ENCODE peak calls at places on chromosomes 2 and 18, in five cellular contexts. One of them, this sample, is unnamed.

GRCh38 chr2:183091318-183091953 is 12.9 kb downstream of the DUSP19 start:
- DNase-seq in ovary: no peak
- DNase-seq in GM04503: no peak
- DNase-seq in hepatic stellate cell: no peak
- DNase-seq in Right ventricle myocardium superior: no peak
- DNase-seq in this sample: no peak

GRCh38 chr2:218884519-218884918 is 3.9 kb downstream of the WNT10A start:
- DNase-seq in GM04503: no peak
- DNase-seq in hepatic stellate cell: no peak
- DNase-seq in ovary: no peak
- DNase-seq in Right ventricle myocardium superior: no peak
- DNase-seq in this sample: no peak

GRCh38 chr18:8045160-8045885 is 478.2 kb downstream of the PTPRM start:
- DNase-seq in ovary: no peak
- DNase-seq in Right ventricle myocardium superior: no peak
- DNase-seq in hepatic stellate cell: no peak
- DNase-seq in GM04503: no peak
- DNase-seq in this sample: no peak

GRCh38 chr2:21288732-21289506 is 165.2 kb downstream of the TDRD15 start:
- DNase-seq in ovary: no peak
- DNase-seq in hepatic stellate cell: no peak
- DNase-seq in GM04503: no peak
- DNase-seq in Right ventricle myocardium superior: no peak
- DNase-seq in this sample: no peak

GRCh38 chr2:36507408-36507812 is 90.6 kb downstream of the FEZ2 start:
- DNase-seq in GM04503: no peak
- DNase-seq in ovary: no peak
- DNase-seq in hepatic stellate cell: peak; percentile 24
- DNase-seq in Right ventricle myocardium superior: no peak
- DNase-seq in this sample: peak; percentile 47

GRCh38 chr2:43634604-43635306 is 2.3 kb upstream of the PLEKHH2 start:
- DNase-seq in GM04503: peak; percentile 86
- DNase-seq in Right ventricle myocardium superior: no peak
- DNase-seq in hepatic stellate cell: peak; percentile 31
- DNase-seq in ovary: no peak
- DNase-seq in this sample: no peak

GRCh38 chr2:217332866-217333265 is 473.0 kb upstream of the TNP1 start:
- DNase-seq in GM04503: no peak
- DNase-seq in ovary: no peak
- DNase-seq in Right ventricle myocardium superior: no peak
- DNase-seq in hepatic stellate cell: no peak
- DNase-seq in this sample: peak; percentile 68

GRCh38 chr2:216464104-216464720 is 34.4 kb upstream of the RPL37A start:
- DNase-seq in hepatic stellate cell: no peak
- DNase-seq in ovary: no peak
- DNase-seq in Right ventricle myocardium superior: no peak
- DNase-seq in GM04503: no peak
- DNase-seq in this sample: no peak

GRCh38 chr18:47901624-47902362 is 28.7 kb downstream of the SMAD2 start:
- DNase-seq in ovary: no peak
- DNase-seq in Right ventricle myocardium superior: no peak
- DNase-seq in GM04503: no peak
- DNase-seq in hepatic stellate cell: no peak
- DNase-seq in this sample: no peak

GRCh38 chr2:64859208-64860161 is 129.7 kb upstream of the SLC1A4 start:
- DNase-seq in hepatic stellate cell: peak; percentile 93
- DNase-seq in Right ventricle myocardium superior: peak; percentile 95
- DNase-seq in GM04503: peak; percentile 84
- DNase-seq in ovary: peak; percentile 91
- DNase-seq in this sample: peak; percentile 86

GRCh38 chr2:117942551-117942950 is 71.3 kb downstream of the CCDC93 start:
- DNase-seq in Right ventricle myocardium superior: no peak
- DNase-seq in GM04503: no peak
- DNase-seq in hepatic stellate cell: peak; percentile 16
- DNase-seq in ovary: no peak
- DNase-seq in this sample: no peak

GRCh38 chr2:58521803-58522602 is 280.9 kb upstream of the FANCL start:
- DNase-seq in GM04503: peak; percentile 5
- DNase-seq in Right ventricle myocardium superior: no peak
- DNase-seq in hepatic stellate cell: no peak
- DNase-seq in ovary: no peak
- DNase-seq in this sample: no peak

GRCh38 chr2:179861027-179861776 is at the start of gene ZNF385B:
- DNase-seq in Right ventricle myocardium superior: peak; percentile 42
- DNase-seq in GM04503: no peak
- DNase-seq in ovary: peak; percentile 58
- DNase-seq in hepatic stellate cell: peak; percentile 17
- DNase-seq in this sample: no peak

GRCh38 chr2:141015339-141016047 is 1115.3 kb downstream of the LRP1B start:
- DNase-seq in GM04503: peak; percentile 11
- DNase-seq in ovary: no peak
- DNase-seq in Right ventricle myocardium superior: peak; percentile 45
- DNase-seq in hepatic stellate cell: no peak
- DNase-seq in this sample: no peak

GRCh38 chr2:178282075-178282474 is 87.8 kb downstream of the OSBPL6 start:
- DNase-seq in GM04503: no peak
- DNase-seq in ovary: no peak
- DNase-seq in Right ventricle myocardium superior: no peak
- DNase-seq in hepatic stellate cell: no peak
- DNase-seq in this sample: peak; percentile 75

GRCh38 chr18:23701017-23701416 is 11.8 kb downstream of the LAMA3 start:
- DNase-seq in Right ventricle myocardium superior: no peak
- DNase-seq in GM04503: no peak
- DNase-seq in hepatic stellate cell: no peak
- DNase-seq in ovary: no peak
- DNase-seq in this sample: no peak

GRCh38 chr2:73283545-73284295 is 558 bp downstream of the FBXO41 start:
- DNase-seq in ovary: no peak
- DNase-seq in hepatic stellate cell: no peak
- DNase-seq in GM04503: no peak
- DNase-seq in Right ventricle myocardium superior: no peak
- DNase-seq in this sample: no peak

GRCh38 chr2:220684099-220684498 is 888.0 kb downstream of the EPHA4 start:
- DNase-seq in ovary: no peak
- DNase-seq in Right ventricle myocardium superior: no peak
- DNase-seq in GM04503: no peak
- DNase-seq in hepatic stellate cell: no peak
- DNase-seq in this sample: no peak

GRCh38 chr2:121155502-121156056 is 129.4 kb downstream of the TFCP2L1 start:
- DNase-seq in Right ventricle myocardium superior: no peak
- DNase-seq in GM04503: no peak
- DNase-seq in ovary: no peak
- DNase-seq in hepatic stellate cell: no peak
- DNase-seq in this sample: peak; percentile 45

GRCh38 chr2:207619764-207620203 is 5.4 kb downstream of the METTL21A start:
- DNase-seq in hepatic stellate cell: no peak
- DNase-seq in Right ventricle myocardium superior: no peak
- DNase-seq in GM04503: no peak
- DNase-seq in ovary: no peak
- DNase-seq in this sample: no peak

GRCh38 chr2:25044990-25045389 is 3.1 kb downstream of the EFR3B start:
- DNase-seq in Right ventricle myocardium superior: no peak
- DNase-seq in hepatic stellate cell: no peak
- DNase-seq in ovary: no peak
- DNase-seq in GM04503: no peak
- DNase-seq in this sample: no peak

GRCh38 chr2:141611981-141612380 is 518.8 kb downstream of the LRP1B start:
- DNase-seq in GM04503: no peak
- DNase-seq in hepatic stellate cell: no peak
- DNase-seq in Right ventricle myocardium superior: no peak
- DNase-seq in ovary: no peak
- DNase-seq in this sample: no peak

GRCh38 chr2:198106621-198107020 is 302.2 kb downstream of the PLCL1 start:
- DNase-seq in ovary: no peak
- DNase-seq in GM04503: no peak
- DNase-seq in Right ventricle myocardium superior: no peak
- DNase-seq in hepatic stellate cell: no peak
- DNase-seq in this sample: no peak

GRCh38 chr2:233705911-233706506 is 6.7 kb upstream of the UGT1A5 start:
- DNase-seq in hepatic stellate cell: no peak
- DNase-seq in Right ventricle myocardium superior: no peak
- DNase-seq in GM04503: peak; percentile 21
- DNase-seq in ovary: no peak
- DNase-seq in this sample: peak; percentile 75

GRCh38 chr2:9492927-9493326 is 18.6 kb downstream of the IAH1 start:
- DNase-seq in hepatic stellate cell: no peak
- DNase-seq in Right ventricle myocardium superior: no peak
- DNase-seq in ovary: no peak
- DNase-seq in GM04503: no peak
- DNase-seq in this sample: no peak

GRCh38 chr2:175111200-175111657 is 56.8 kb downstream of the ATF2 start:
- DNase-seq in hepatic stellate cell: peak; percentile 19
- DNase-seq in GM04503: peak; percentile 6
- DNase-seq in Right ventricle myocardium superior: no peak
- DNase-seq in ovary: no peak
- DNase-seq in this sample: no peak

GRCh38 chr2:46236006-46236875 is 61.0 kb upstream of the EPAS1 start:
- DNase-seq in Right ventricle myocardium superior: no peak
- DNase-seq in hepatic stellate cell: no peak
- DNase-seq in GM04503: no peak
- DNase-seq in ovary: no peak
- DNase-seq in this sample: no peak

GRCh38 chr2:120898961-120899360 is 163.3 kb downstream of the GLI2 start:
- DNase-seq in Right ventricle myocardium superior: no peak
- DNase-seq in GM04503: no peak
- DNase-seq in hepatic stellate cell: no peak
- DNase-seq in ovary: peak; percentile 36
- DNase-seq in this sample: no peak

GRCh38 chr2:154392256-154392655 is 306.2 kb upstream of the KCNJ3 start:
- DNase-seq in hepatic stellate cell: no peak
- DNase-seq in Right ventricle myocardium superior: no peak
- DNase-seq in GM04503: no peak
- DNase-seq in ovary: no peak
- DNase-seq in this sample: no peak

GRCh38 chr18:56445422-56445821 is 193.0 kb downstream of the TXNL1 start:
- DNase-seq in GM04503: no peak
- DNase-seq in hepatic stellate cell: no peak
- DNase-seq in ovary: no peak
- DNase-seq in Right ventricle myocardium superior: no peak
- DNase-seq in this sample: no peak

GRCh38 chr18:53551868-53552426 is 672.5 kb downstream of the MBD2 start:
- DNase-seq in Right ventricle myocardium superior: peak; percentile 65
- DNase-seq in ovary: no peak
- DNase-seq in hepatic stellate cell: no peak
- DNase-seq in GM04503: no peak
- DNase-seq in this sample: no peak